ENCODE peak calls at places on chromosomes 12 and 14, in nine cellular contexts. C is endodermal cell, V is SK-N-SH, X is uterus, Z is body of pancreas, R is endothelial cell of umbilical vein, M is mesenchymal stem cell, S is GM23338, F is mammary epithelial cell. A is an unnamed sample. For H3K27me3 and H3K36me3, the result is how much of the 10 kb centered on the place peaks cover.

GRCh38 chr14:35336171-35337073 is 44.2 kb downstream of the PSMA6 start:
- DNase-seq in X (peak), Z (peak), R (peak), F (peak), V (peak), M (peak), S (peak), C (peak), A (peak)

GRCh38 chr12:49823350-49823749 is 4.9 kb downstream of the NCKAP5L start:
- DNase-seq in R (no peak), V (no peak), S (no peak), C (no peak), M (no peak), X (no peak), F (no peak), Z (no peak), A (no peak)

GRCh38 chr12:30110970-30111586 is 327.3 kb upstream of the TMTC1 start:
- DNase-seq in F (peak), M (peak), X (no peak), S (no peak), C (no peak), V (peak), Z (no peak), R (peak), A (no peak)

GRCh38 chr12:102484017-102484731 is 3.8 kb upstream of the IGF1 start:
- DNase-seq in R (peak), Z (peak), M (peak), F (peak), S (peak), C (peak), X (peak), V (peak), A (peak)

GRCh38 chr12:108856428-108857157 is 790 bp downstream of the SSH1 start:
- DNase-seq in S (no peak), R (peak), X (peak), M (peak), F (peak), V (peak), Z (peak), C (peak), A (peak)

GRCh38 chr12:25311501-25311900 is 60.8 kb upstream of the KRAS start:
- DNase-seq in Z (no peak), V (no peak), R (no peak), X (no peak), S (no peak), M (peak), C (no peak), F (no peak), A (no peak)

GRCh38 chr14:99809376-99809775 is 16.2 kb downstream of the EML1 start:
- DNase-seq in Z (peak), F (no peak), C (no peak), S (no peak), X (peak), V (peak), M (peak), R (no peak), A (peak)

GRCh38 chr12:67484788-67485480 is 163.6 kb upstream of the DYRK2 start:
- DNase-seq in C (no peak), F (no peak), V (no peak), Z (no peak), X (no peak), S (no peak), M (no peak), R (no peak), A (no peak)

GRCh38 chr12:55728185-55728931 is 451 bp downstream of the CD63 start:
- DNase-seq in S (peak), R (peak), V (peak), M (peak), F (peak), Z (peak), X (peak), C (peak), A (peak)

GRCh38 chr12:13948631-13949030 is 32.8 kb downstream of the GRIN2B start:
- DNase-seq in Z (no peak), X (no peak), R (no peak), C (no peak), V (no peak), M (no peak), F (no peak), S (no peak), A (no peak)

GRCh38 chr12:115132145-115132544 is 448.2 kb upstream of the TBX3 start:
- DNase-seq in Z (no peak), R (no peak), C (no peak), S (no peak), F (peak), M (peak), V (no peak), X (no peak), A (no peak)

GRCh38 chr14:68938515-68939423 is 40.3 kb downstream of the ACTN1 start:
- DNase-seq in F (no peak), R (peak), M (peak), X (peak), Z (peak), C (peak), V (peak), S (no peak), A (no peak)

GRCh38 chr12:93743999-93744689 is 67.0 kb downstream of the CRADD start:
- DNase-seq in V (no peak), R (no peak), X (no peak), M (no peak), Z (no peak), C (no peak), F (peak), S (no peak), A (peak)

GRCh38 chr12:2076196-2076570 is 23.4 kb downstream of the CACNA1C start:
- DNase-seq in C (no peak), R (no peak), F (no peak), M (no peak), X (peak), Z (no peak), V (no peak), S (no peak), A (no peak)

DNA sequence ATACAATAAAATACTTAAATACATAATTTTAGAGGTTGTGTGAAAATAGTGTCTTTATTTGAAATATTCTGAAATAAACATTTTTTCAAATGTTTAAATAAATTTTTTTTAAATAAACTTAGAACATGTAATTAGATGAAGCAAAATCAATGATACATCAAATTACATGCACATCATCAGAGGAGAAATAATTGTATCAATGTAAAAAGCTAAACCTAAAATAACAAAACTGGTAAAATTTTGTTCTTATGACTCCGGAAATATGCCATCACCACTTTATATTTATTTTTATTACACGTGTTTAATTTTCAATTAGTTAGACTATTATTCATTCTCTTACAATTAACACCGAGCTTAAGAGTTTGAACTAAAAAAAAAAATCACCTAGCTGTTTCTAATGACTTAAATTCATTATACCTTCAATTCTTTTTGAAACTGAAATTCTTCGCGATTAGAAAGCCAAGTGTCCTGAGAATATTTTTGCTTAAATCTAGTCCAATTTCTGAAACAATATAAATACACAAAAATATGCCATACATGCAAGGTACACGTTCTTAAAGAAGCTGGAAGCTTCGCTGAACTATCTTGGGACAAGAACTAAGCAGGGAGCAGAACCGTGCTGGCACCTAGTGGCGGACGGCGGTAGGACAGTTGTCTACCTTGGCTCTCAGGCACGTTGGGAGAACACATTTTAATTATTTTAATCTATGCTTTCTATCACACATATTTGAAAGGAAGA is 230.5 kb downstream of the SLC25A21 start:
- DNase-seq in F (peak), S (peak), Z (peak), M (peak), X (peak), R (peak), V (peak), C (peak), A (peak)
- H3K4me3 ChIP-seq in F (no peak), S (no peak), Z (no peak), M (no peak), X (no peak), R (no peak), V (no peak), C (no peak), A (no peak)

GRCh38 chr12:53971129-53971528 is 1.8 kb upstream of the HOXC11 start:
- DNase-seq in Z (no peak), C (no peak), S (no peak), R (no peak), M (no peak), X (no peak), F (no peak), V (no peak), A (no peak)
- H3K27me3 ChIP-seq in Z (half or more), C (half or more), S (half or more), R (half or more), M (half or more), X (half or more), F (under half), V (half or more), A (under half)

GRCh38 chr12:131940121-131940520 is 9.6 kb upstream of the EP400 start:
- DNase-seq in F (no peak), X (no peak), V (no peak), S (no peak), M (no peak), C (no peak), Z (no peak), R (no peak), A (no peak)

GRCh38 chr12:131934535-131934934 is 5.5 kb downstream of the PUS1 start:
- DNase-seq in V (no peak), X (no peak), S (no peak), C (no peak), M (no peak), R (no peak), F (no peak), Z (no peak), A (no peak)

GRCh38 chr12:131939007-131939406 is 9.9 kb downstream of the PUS1 start:
- DNase-seq in V (no peak), C (no peak), S (no peak), X (no peak), R (no peak), F (no peak), Z (no peak), M (no peak), A (no peak)

GRCh38 chr12:131941116-131941986 is 8.4 kb upstream of the EP400 start:
- DNase-seq in Z (no peak), F (no peak), V (no peak), M (no peak), S (no peak), R (no peak), X (no peak), C (no peak), A (no peak)

DNA sequence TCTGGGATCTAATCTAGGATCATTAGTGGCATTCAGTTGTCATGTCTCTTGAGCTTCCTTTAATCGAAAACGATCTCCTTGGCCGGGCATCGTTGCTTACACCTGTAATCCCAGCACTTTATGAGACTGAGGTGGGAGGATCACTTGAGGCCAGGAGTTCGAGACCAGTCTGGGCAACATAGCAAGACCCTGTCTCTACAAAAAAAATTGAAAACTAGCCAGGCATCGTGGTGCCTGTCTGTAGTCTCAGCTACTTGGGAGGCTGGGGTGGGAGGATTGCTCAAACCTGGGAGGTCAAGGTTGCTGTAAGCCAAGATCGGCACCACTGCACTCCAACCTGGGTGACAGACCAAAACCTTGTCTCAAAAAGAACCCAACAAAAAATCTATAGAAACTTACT is 9.0 kb downstream of the PUS1 start:
- DNase-seq in S (no peak), Z (no peak), M (no peak), C (no peak), R (no peak), X (no peak), F (no peak), V (no peak), A (no peak)
- H3K36me3 ChIP-seq in S (half or more), Z (under half), M (half or more), C (half or more), R (under half), X (under half), F (under half), V (under half), A (half or more)

DNA sequence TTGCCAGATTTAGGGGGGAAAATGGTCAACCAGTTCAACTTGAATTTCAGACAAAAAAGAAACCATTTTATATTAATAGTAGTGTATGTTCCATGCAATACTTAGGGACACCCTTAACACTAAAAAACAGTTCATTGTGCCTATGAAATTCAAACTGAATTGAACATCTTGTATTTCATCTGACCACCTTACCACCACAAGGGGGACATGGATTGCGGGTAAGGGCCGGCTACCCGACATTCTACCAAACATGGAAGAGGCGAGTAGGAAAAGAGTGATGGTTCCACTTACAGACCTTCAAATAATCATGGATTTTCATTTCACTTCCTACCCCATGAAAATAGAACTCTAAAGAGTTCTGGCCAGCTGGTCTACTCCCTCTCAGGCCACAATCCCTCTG is 10.3 kb upstream of the STK38L start:
- DNase-seq in C (peak), V (no peak), F (no peak), S (peak), Z (no peak), X (no peak), R (no peak), M (no peak), A (no peak)
- H3K4me3 ChIP-seq in C (no peak), V (no peak), F (no peak), S (no peak), Z (no peak), X (no peak), R (no peak), M (no peak), A (no peak)

GRCh38 chr12:52615208-52615868 is 3.0 kb downstream of the KRT73 start:
- DNase-seq in X (no peak), R (no peak), C (no peak), V (no peak), M (no peak), Z (no peak), F (peak), S (no peak), A (no peak)

GRCh38 chr12:52617403-52617785 is 965 bp downstream of the KRT73 start:
- DNase-seq in C (peak), R (no peak), V (no peak), X (no peak), F (no peak), Z (no peak), M (no peak), S (no peak), A (no peak)

GRCh38 chr12:52618216-52618615 is at the start of gene KRT73:
- DNase-seq in M (no peak), X (no peak), Z (no peak), V (no peak), S (no peak), R (no peak), F (no peak), C (no peak), A (no peak)

GRCh38 chr12:52615912-52616311 is 2.4 kb downstream of the KRT73 start:
- DNase-seq in F (no peak), V (no peak), Z (no peak), X (no peak), C (peak), M (no peak), S (no peak), R (no peak), A (no peak)

DNA sequence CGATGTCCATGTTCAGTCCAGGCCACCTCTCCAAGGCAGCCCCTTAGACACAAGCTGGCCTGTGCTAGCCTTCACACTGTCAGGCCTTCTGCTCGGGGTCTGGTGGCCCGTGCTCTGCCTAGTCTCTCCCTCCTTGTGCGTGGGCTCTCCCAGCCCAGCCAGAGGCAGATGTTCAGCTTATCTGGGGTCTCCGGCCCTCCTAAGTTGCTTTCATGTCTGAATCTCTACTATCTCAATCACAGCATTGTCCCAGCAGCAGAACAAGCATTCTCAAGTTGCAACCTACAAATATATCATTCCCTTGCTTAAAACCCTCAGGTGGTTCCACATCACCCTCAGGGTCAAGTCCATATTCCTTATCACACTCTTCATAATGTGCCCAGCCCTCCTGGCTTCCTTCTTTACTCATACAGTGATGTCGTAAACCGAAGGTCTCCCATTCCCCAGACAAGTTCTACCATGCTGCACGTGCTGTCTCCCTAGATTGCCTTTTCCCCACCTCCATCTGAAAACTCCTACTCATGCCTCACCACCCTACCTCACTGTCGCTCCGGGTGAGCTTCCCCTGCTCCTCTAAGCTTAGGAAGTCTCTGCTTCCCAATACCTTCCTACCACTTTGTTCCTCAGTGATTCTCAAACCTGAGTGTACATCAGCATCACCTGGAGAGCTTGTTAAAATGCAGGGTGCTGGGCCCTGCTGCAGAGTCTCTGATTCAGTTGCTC is 1.5 kb downstream of the KRT73 start:
- DNase-seq in F (no peak), M (no peak), R (no peak), C (peak), Z (no peak), S (no peak), V (no peak), X (no peak), A (no peak)
- H3K27me3 ChIP-seq in F (under half), M (half or more), R (under half), C (half or more), Z (under half), S (under half), V (half or more), X (under half), A (under half)

GRCh38 chr12:51705450-51705849 is 114.4 kb downstream of the SCN8A start:
- DNase-seq in V (no peak), X (no peak), C (no peak), F (no peak), Z (no peak), M (no peak), R (peak), S (no peak), A (no peak)
- H3K36me3 ChIP-seq in V (under half), X (under half), C (under half), F (under half), Z (under half), M (under half), R (under half), S (under half), A (under half)